ENCODE peak calls at places on chromosomes 5 and 9, in six cellular contexts. V is NCI-H187, N is ovary, M is hypothalamus, L is GM06990, Z is islet precursor cell. W is an unnamed sample.

GRCh38 chr5:81359108-81359507 is 34.8 kb downstream of the ACOT12 start:
- DNase-seq in V (no peak), N (no peak), M (no peak), L (no peak), Z (no peak), W (no peak)

GRCh38 chr5:90390933-90391332 is 18.6 kb downstream of the CETN3 start:
- DNase-seq in V (no peak), N (no peak), M (no peak), L (no peak), Z (peak; percentile 80), W (no peak)

GRCh38 chr9:6449645-6450044 is 36.6 kb downstream of the UHRF2 start:
- DNase-seq in V (no peak), N (no peak), M (no peak), L (no peak), Z (no peak), W (no peak)

GRCh38 chr9:16928179-16928945 is 57.9 kb upstream of the BNC2 start:
- DNase-seq in V (no peak), N (no peak), M (no peak), L (no peak), Z (no peak), W (no peak)

GRCh38 chr9:15304620-15305019 is 2.4 kb downstream of the TTC39B start:
- DNase-seq in V (no peak), N (no peak), M (no peak), L (no peak), Z (no peak), W (no peak)

GRCh38 chr9:134785325-134786108 is 95.1 kb upstream of the FCN2 start:
- DNase-seq in V (no peak), N (peak; percentile 58), M (no peak), L (no peak), Z (no peak), W (no peak)

GRCh38 chr9:23375511-23375910 is 450.5 kb downstream of the ELAVL2 start:
- DNase-seq in V (no peak), N (no peak), M (no peak), L (no peak), Z (no peak), W (no peak)

GRCh38 chr9:112572416-112572815 is 85.8 kb downstream of the KIAA1958 start:
- DNase-seq in V (no peak), N (no peak), M (no peak), L (no peak), Z (no peak), W (no peak)

GRCh38 chr9:70142101-70142500 is 98.5 kb downstream of the MAMDC2 start:
- DNase-seq in V (no peak), N (no peak), M (no peak), L (no peak), Z (no peak), W (peak; percentile 45)

GRCh38 chr5:154653764-154654483 is 101.3 kb upstream of the LARP1 start:
- DNase-seq in V (no peak), N (no peak), M (no peak), L (no peak), Z (no peak), W (no peak)

GRCh38 chr9:38022203-38022602 is 46.8 kb downstream of the SHB start:
- DNase-seq in V (no peak), N (no peak), M (no peak), L (no peak), Z (no peak), W (no peak)

GRCh38 chr5:157793298-157793791 is 49.8 kb downstream of the LSM11 start:
- DNase-seq in V (no peak), N (no peak), M (no peak), L (no peak), Z (no peak), W (no peak)

GRCh38 chr5:173789031-173789920 is 98.9 kb upstream of the CPEB4 start:
- DNase-seq in V (no peak), N (no peak), M (no peak), L (peak; percentile 50), Z (no peak), W (peak; percentile 98)

GRCh38 chr9:38141751-38142150 is 72.7 kb upstream of the SHB start:
- DNase-seq in V (no peak), N (no peak), M (no peak), L (no peak), Z (no peak), W (peak; percentile 61)

GRCh38 chr9:137458194-137459146 is 664 bp downstream of the NSMF start:
- DNase-seq in V (no peak), N (peak; percentile 73), M (peak; percentile 43), L (peak; percentile 44), Z (peak; percentile 52), W (no peak)

W was measured in SW480.